ENCODE peak calls at places on chromosomes 2 and 18, in five cellular contexts. One of them, this sample, is unnamed.

GRCh38 chr18:50819027-50819726 is 639 bp downstream of the MRO start:
- DNase-seq in tibial nerve: no peak
- DNase-seq in cardiac muscle cell: peak; percentile 49
- DNase-seq in lower leg skin: no peak
- DNase-seq in AG10803: peak; percentile 17
- DNase-seq in this sample: peak; percentile 28

GRCh38 chr2:134432438-134432883 is 178.6 kb downstream of the MGAT5 start:
- DNase-seq in tibial nerve: no peak
- DNase-seq in cardiac muscle cell: no peak
- DNase-seq in lower leg skin: no peak
- DNase-seq in AG10803: no peak
- DNase-seq in this sample: no peak

GRCh38 chr18:75341267-75341666 is 86.2 kb downstream of the SMIM21 start:
- DNase-seq in tibial nerve: no peak
- DNase-seq in cardiac muscle cell: no peak
- DNase-seq in lower leg skin: no peak
- DNase-seq in AG10803: peak; percentile 4
- DNase-seq in this sample: no peak

GRCh38 chr2:26184555-26185303 is 11.8 kb downstream of the GAREM2 start:
- DNase-seq in tibial nerve: peak; percentile 64
- DNase-seq in cardiac muscle cell: peak; percentile 80
- DNase-seq in lower leg skin: no peak
- DNase-seq in AG10803: peak; percentile 84
- DNase-seq in this sample: peak; percentile 90

GRCh38 chr2:136141510-136142154 is 23.7 kb upstream of the CXCR4 start:
- DNase-seq in tibial nerve: no peak
- DNase-seq in cardiac muscle cell: no peak
- DNase-seq in lower leg skin: no peak
- DNase-seq in AG10803: no peak
- DNase-seq in this sample: peak; percentile 2

GRCh38 chr2:68770271-68771111 is 35.9 kb downstream of the ARHGAP25 start:
- DNase-seq in tibial nerve: no peak
- DNase-seq in cardiac muscle cell: no peak
- DNase-seq in lower leg skin: no peak
- DNase-seq in AG10803: no peak
- DNase-seq in this sample: no peak

GRCh38 chr2:207241198-207241597 is 75.5 kb upstream of the KLF7 start:
- DNase-seq in tibial nerve: no peak
- DNase-seq in cardiac muscle cell: no peak
- DNase-seq in lower leg skin: no peak
- DNase-seq in AG10803: peak; percentile 51
- DNase-seq in this sample: peak; percentile 46

GRCh38 chr2:239240480-239240881 is 160.3 kb downstream of the HDAC4 start:
- DNase-seq in tibial nerve: no peak
- DNase-seq in cardiac muscle cell: no peak
- DNase-seq in lower leg skin: no peak
- DNase-seq in AG10803: no peak
- DNase-seq in this sample: peak; percentile 45

GRCh38 chr2:143258126-143258892 is 129.1 kb downstream of the ARHGAP15 start:
- DNase-seq in tibial nerve: no peak
- DNase-seq in cardiac muscle cell: no peak
- DNase-seq in lower leg skin: no peak
- DNase-seq in AG10803: no peak
- DNase-seq in this sample: no peak

GRCh38 chr2:148549001-148549400 is 95.5 kb upstream of the EPC2 start:
- DNase-seq in tibial nerve: no peak
- DNase-seq in cardiac muscle cell: no peak
- DNase-seq in lower leg skin: no peak
- DNase-seq in AG10803: no peak
- DNase-seq in this sample: no peak

GRCh38 chr2:3168230-3168891 is 209.3 kb downstream of the EIPR1 start:
- DNase-seq in tibial nerve: no peak
- DNase-seq in cardiac muscle cell: no peak
- DNase-seq in lower leg skin: peak; percentile 59
- DNase-seq in AG10803: peak; percentile 68
- DNase-seq in this sample: peak; percentile 85

GRCh38 chr2:233384811-233385488 is 30.7 kb downstream of the DGKD start:
- DNase-seq in tibial nerve: no peak
- DNase-seq in cardiac muscle cell: no peak
- DNase-seq in lower leg skin: no peak
- DNase-seq in AG10803: no peak
- DNase-seq in this sample: no peak

GRCh38 chr18:5175378-5175777 is 21.7 kb downstream of the AKAIN1 start:
- DNase-seq in tibial nerve: no peak
- DNase-seq in cardiac muscle cell: no peak
- DNase-seq in lower leg skin: no peak
- DNase-seq in AG10803: no peak
- DNase-seq in this sample: no peak

GRCh38 chr2:52611757-52612156 is 1155.8 kb upstream of the CHAC2 start:
- DNase-seq in tibial nerve: no peak
- DNase-seq in cardiac muscle cell: no peak
- DNase-seq in lower leg skin: no peak
- DNase-seq in AG10803: no peak
- DNase-seq in this sample: no peak

GRCh38 chr2:208148803-208149202 is 2.8 kb upstream of the CRYGB start:
- DNase-seq in tibial nerve: no peak
- DNase-seq in cardiac muscle cell: no peak
- DNase-seq in lower leg skin: no peak
- DNase-seq in AG10803: no peak
- DNase-seq in this sample: no peak

GRCh38 chr2:142323206-142323605 is 192.4 kb upstream of the LRP1B start:
- DNase-seq in tibial nerve: no peak
- DNase-seq in cardiac muscle cell: no peak
- DNase-seq in lower leg skin: no peak
- DNase-seq in AG10803: no peak
- DNase-seq in this sample: no peak

GRCh38 chr2:178110681-178111080 is 1.6 kb upstream of the RBM45 start:
- DNase-seq in tibial nerve: no peak
- DNase-seq in cardiac muscle cell: no peak
- DNase-seq in lower leg skin: no peak
- DNase-seq in AG10803: no peak
- DNase-seq in this sample: no peak

GRCh38 chr2:178112202-178113152 is at the start of gene RBM45:
- DNase-seq in tibial nerve: peak; percentile 84
- DNase-seq in cardiac muscle cell: peak; percentile 95
- DNase-seq in lower leg skin: peak; percentile 91
- DNase-seq in AG10803: peak; percentile 96
- DNase-seq in this sample: peak; percentile 98

GRCh38 chr2:178114462-178114861 is 2.2 kb downstream of the RBM45 start:
- DNase-seq in tibial nerve: no peak
- DNase-seq in cardiac muscle cell: no peak
- DNase-seq in lower leg skin: no peak
- DNase-seq in AG10803: no peak
- DNase-seq in this sample: no peak

GRCh38 chr2:178109813-178110212 is 2.4 kb upstream of the RBM45 start:
- DNase-seq in tibial nerve: no peak
- DNase-seq in cardiac muscle cell: peak; percentile 62
- DNase-seq in lower leg skin: no peak
- DNase-seq in AG10803: peak; percentile 55
- DNase-seq in this sample: peak; percentile 12

GRCh38 chr2:178111743-178112142 is 494 bp upstream of the RBM45 start:
- DNase-seq in tibial nerve: no peak
- DNase-seq in cardiac muscle cell: no peak
- DNase-seq in lower leg skin: no peak
- DNase-seq in AG10803: no peak
- DNase-seq in this sample: no peak
- H3K4me3 ChIP-seq in tibial nerve: no peak overlapping the region
- H3K4me3 ChIP-seq in cardiac muscle cell: no peak overlapping the region
- H3K4me3 ChIP-seq in lower leg skin: no peak overlapping the region
- H3K4me3 ChIP-seq in AG10803: peak overlapping the region; percentile 96
- H3K4me3 ChIP-seq in this sample: peak overlapping the region; percentile 96

DNA sequence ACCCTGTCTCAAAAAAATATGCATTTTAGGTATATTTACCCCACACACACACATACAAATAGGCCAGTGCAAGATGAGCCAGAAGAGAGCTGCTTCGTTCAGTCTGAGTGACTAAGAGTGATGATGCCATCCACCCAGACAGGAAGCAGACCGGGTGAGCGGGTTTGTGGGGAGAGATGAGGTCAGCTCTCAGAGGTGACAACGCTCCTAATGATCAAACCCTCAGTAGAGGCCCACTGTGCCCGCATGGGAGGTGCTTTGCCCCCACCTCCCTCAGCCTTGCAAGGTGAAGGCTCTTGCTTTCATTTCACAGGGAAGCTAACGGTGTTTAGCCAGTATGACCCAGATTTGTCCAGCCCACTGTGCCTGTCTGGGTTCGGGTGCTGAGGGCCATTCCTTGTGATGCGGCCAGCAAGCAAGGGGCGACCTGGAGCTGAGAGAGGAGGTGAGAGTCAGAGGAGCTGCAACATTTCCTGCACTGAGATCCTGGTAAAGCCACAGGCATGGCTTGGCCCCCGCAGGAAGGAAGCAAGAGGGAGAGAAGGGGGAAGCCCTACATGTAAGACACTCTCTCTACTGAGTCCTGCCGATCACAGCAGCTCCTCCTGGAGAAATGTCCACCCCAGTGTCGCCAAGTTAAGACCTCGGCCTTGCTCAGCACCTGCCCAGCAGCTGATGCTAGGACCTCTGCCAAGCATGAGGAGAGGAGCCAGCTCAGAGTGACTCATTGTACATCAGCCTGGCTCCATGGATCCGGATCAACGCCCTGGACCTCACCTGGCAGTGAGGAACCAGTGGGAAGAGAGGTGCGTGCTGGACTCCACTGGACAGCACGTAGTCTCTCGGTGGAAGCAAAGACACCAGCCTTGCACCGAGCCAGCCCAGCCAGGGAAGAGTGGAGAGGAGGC is 37.0 kb downstream of the NIFK start:
- DNase-seq in tibial nerve: no peak
- DNase-seq in cardiac muscle cell: no peak
- DNase-seq in lower leg skin: peak; percentile 36
- DNase-seq in AG10803: peak; percentile 76
- DNase-seq in this sample: peak; percentile 81
- TF ChIP-seq CTCF in tibial nerve: no peak
- TF ChIP-seq CTCF in cardiac muscle cell: no peak
- TF ChIP-seq CTCF in lower leg skin: no peak
- TF ChIP-seq CTCF in AG10803: no peak
- TF ChIP-seq CTCF in this sample: no peak

GRCh38 chr2:240906141-240906910 is at the start of gene CROCC2:
- DNase-seq in tibial nerve: no peak
- DNase-seq in cardiac muscle cell: no peak
- DNase-seq in lower leg skin: no peak
- DNase-seq in AG10803: no peak
- DNase-seq in this sample: no peak

GRCh38 chr2:240903191-240904060 is 2.7 kb upstream of the CROCC2 start:
- DNase-seq in tibial nerve: no peak
- DNase-seq in cardiac muscle cell: no peak
- DNase-seq in lower leg skin: no peak
- DNase-seq in AG10803: no peak
- DNase-seq in this sample: no peak

GRCh38 chr2:240904216-240905175 is 1.6 kb upstream of the CROCC2 start:
- DNase-seq in tibial nerve: no peak
- DNase-seq in cardiac muscle cell: no peak
- DNase-seq in lower leg skin: no peak
- DNase-seq in AG10803: no peak
- DNase-seq in this sample: no peak

GRCh38 chr2:240906911-240907590 is 915 bp downstream of the CROCC2 start:
- DNase-seq in tibial nerve: no peak
- DNase-seq in cardiac muscle cell: no peak
- DNase-seq in lower leg skin: no peak
- DNase-seq in AG10803: no peak
- DNase-seq in this sample: no peak

DNA sequence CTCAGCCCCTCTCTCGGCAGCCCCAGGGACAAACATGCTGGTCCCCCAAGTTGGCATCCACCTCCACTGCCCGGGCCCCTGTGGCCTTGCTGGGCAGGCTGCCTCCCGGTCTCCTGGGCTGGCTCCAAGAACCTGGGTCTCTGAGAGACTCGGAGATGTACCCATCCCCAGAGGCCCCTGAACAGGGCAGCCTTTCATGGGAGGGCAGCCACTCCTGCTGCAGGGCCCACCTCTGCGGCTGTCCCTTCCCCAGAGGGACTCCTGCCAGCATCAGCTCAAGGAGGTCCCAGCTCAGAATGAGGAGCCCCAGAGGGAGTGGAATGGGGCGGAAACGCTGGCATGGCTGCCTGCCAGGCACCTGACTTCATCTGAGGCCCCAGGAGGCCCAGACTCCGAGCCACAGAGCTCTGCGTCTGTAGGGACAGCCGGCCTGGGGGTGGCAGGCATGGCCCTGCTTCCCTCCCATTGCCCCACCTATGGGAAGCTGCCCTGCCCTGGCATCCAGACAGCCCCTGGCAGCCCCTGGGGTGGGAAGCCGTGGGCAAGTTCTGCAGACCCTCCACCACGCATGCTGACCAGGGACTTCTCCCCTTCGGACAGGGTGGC is 857 bp upstream of the CROCC2 start:
- DNase-seq in tibial nerve: no peak
- DNase-seq in cardiac muscle cell: no peak
- DNase-seq in lower leg skin: no peak
- DNase-seq in AG10803: no peak
- DNase-seq in this sample: no peak
- H3K4me3 ChIP-seq in tibial nerve: no peak overlapping the region
- H3K4me3 ChIP-seq in cardiac muscle cell: no peak overlapping the region
- H3K4me3 ChIP-seq in lower leg skin: no peak overlapping the region
- H3K4me3 ChIP-seq in AG10803: no peak overlapping the region
- H3K4me3 ChIP-seq in this sample: no peak overlapping the region

GRCh38 chr18:22701326-22701725 is 231.8 kb upstream of the RBBP8 start:
- DNase-seq in tibial nerve: no peak
- DNase-seq in cardiac muscle cell: no peak
- DNase-seq in lower leg skin: no peak
- DNase-seq in AG10803: no peak
- DNase-seq in this sample: no peak

GRCh38 chr18:22705328-22705727 is 227.8 kb upstream of the RBBP8 start:
- DNase-seq in tibial nerve: no peak
- DNase-seq in cardiac muscle cell: no peak
- DNase-seq in lower leg skin: no peak
- DNase-seq in AG10803: peak; percentile 75
- DNase-seq in this sample: peak; percentile 61

GRCh38 chr18:22701795-22702194 is 231.3 kb upstream of the RBBP8 start:
- DNase-seq in tibial nerve: no peak
- DNase-seq in cardiac muscle cell: no peak
- DNase-seq in lower leg skin: no peak
- DNase-seq in AG10803: no peak
- DNase-seq in this sample: no peak

GRCh38 chr18:22704627-22704918 is 228.6 kb upstream of the RBBP8 start:
- DNase-seq in tibial nerve: no peak
- DNase-seq in cardiac muscle cell: no peak
- DNase-seq in lower leg skin: no peak
- DNase-seq in AG10803: no peak
- DNase-seq in this sample: no peak

DNA sequence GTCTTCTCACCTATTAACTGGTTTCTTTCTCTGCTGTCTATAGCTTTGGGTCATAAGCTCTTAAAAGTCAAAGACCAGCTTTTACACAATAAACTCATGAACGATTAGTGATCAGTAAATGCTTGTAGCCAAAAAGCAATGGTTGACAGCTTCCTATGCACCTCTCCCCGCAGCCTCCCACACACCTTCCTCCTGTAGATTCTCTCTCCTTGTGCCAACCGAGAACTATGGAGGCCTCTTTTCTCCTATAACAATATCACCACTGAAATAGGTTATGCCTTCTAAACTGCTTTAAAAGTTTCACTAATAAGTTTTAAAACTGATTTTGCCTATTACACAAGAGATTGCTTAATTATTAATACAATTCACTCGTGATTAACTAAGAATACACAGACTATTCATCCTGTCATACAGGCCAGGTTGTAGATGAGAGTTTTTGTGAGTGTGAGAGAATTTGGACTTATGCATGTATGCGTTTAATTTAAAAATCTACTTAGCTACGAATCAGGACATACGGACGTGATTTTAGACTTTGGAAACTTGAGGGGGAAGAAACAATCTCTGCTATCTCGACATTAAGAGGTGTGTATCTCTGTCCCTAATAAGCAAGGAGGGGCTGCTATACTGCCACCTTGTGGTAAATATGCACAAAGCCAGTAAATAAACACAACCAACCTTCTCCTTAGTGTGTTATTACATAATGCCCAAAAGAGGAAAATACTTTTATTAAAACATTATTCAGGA is 229.1 kb upstream of the RBBP8 start:
- DNase-seq in tibial nerve: peak; percentile 23
- DNase-seq in cardiac muscle cell: peak; percentile 66
- DNase-seq in lower leg skin: no peak
- DNase-seq in AG10803: peak; percentile 56
- DNase-seq in this sample: peak; percentile 32
- TF ChIP-seq CTCF in tibial nerve: peak; percentile 67
- TF ChIP-seq CTCF in cardiac muscle cell: peak; percentile 74
- TF ChIP-seq CTCF in lower leg skin: no peak
- TF ChIP-seq CTCF in AG10803: peak; percentile 70
- TF ChIP-seq CTCF in this sample: peak; percentile 49